ENCODE peak calls at places on chromosomes 12 and 14, in five cellular contexts. Y is mesendoderm, F is astrocyte of the spinal cord, H is upper lobe of right lung, G is ascending aorta. U is an unnamed sample.

GRCh38 chr12:56684745-56685369 is 3.2 kb downstream of the PTGES3 start:
- DNase-seq in Y (no peak), F (no peak), G (peak), H (peak), U (peak)

GRCh38 chr14:100864206-100864605 is 38.3 kb downstream of the MEG3 start:
- DNase-seq in H (peak), F (no peak), G (peak), Y (no peak), U (no peak)

GRCh38 chr14:24705840-24706239 is 71.8 kb upstream of the GZMB start:
- DNase-seq in Y (no peak), F (no peak), H (no peak), G (no peak), U (no peak)

GRCh38 chr12:52119398-52120254 is 40.1 kb downstream of the SMIM41 start:
- DNase-seq in G (no peak), H (no peak), Y (peak), F (peak), U (peak)

GRCh38 chr12:14394317-14395058 is 29.0 kb downstream of the ATF7IP start:
- DNase-seq in H (no peak), F (peak), Y (peak), G (peak), U (peak)

GRCh38 chr14:46250113-46250703 is 401.4 kb downstream of the RPL10L start:
- DNase-seq in H (no peak), Y (peak), F (peak), G (no peak), U (no peak)

GRCh38 chr14:64717870-64718269 is 13.6 kb downstream of the PLEKHG3 start:
- DNase-seq in F (no peak), H (no peak), Y (peak), G (peak), U (no peak)

GRCh38 chr12:57732726-57733593 is 5.6 kb downstream of the AGAP2 start:
- DNase-seq in G (no peak), H (no peak), F (no peak), Y (no peak), U (no peak)

GRCh38 chr12:47808574-47809380 is 10.9 kb downstream of the HDAC7 start:
- DNase-seq in F (no peak), H (no peak), G (no peak), Y (peak), U (peak)

GRCh38 chr12:16524378-16524777 is 81.6 kb downstream of the LMO3 start:
- DNase-seq in G (no peak), Y (no peak), H (no peak), F (no peak), U (no peak)

GRCh38 chr12:19957578-19957977 is 410.8 kb upstream of the PDE3A start:
- DNase-seq in F (no peak), H (no peak), G (no peak), Y (no peak), U (no peak)

DNA sequence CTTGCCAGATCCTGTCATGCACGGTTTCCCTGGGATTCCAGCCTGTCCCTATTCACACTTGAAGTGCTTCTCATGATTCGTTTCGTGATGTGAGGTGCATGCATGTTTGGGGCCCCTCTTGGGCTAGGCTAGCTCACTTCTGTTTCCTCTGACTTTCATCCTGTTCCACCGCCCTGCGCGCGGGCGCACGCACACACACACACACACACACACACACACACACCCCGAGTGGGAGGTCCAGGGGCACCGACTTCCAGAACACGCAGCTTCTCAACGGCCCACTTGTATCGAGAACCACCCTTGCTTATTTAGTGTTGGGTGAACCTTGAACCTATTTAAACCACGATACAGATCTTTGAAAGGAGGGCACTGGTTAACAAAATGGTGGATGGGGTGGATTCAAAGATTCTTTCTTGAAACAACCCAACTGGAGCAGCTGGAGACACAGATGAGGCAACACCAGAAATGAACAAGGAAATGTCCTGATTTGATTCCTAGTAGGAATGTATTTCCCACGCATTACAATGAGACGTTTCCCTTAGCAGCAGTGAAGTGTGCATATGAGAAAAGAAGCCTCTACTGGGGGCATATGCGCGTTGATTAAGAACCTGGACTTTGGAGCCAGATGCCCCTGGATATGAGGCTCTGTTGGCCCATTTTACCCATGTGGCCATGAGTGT is 16.3 kb downstream of the ELK3 start:
- DNase-seq in F (no peak), G (peak), Y (no peak), H (no peak), U (peak)
- H3K4me3 ChIP-seq in F (no peak), G (no peak), Y (no peak), H (no peak), U (peak)

GRCh38 chr12:42481368-42481767 is 108.2 kb downstream of the PRICKLE1 start:
- DNase-seq in H (no peak), G (no peak), Y (peak), F (no peak), U (no peak)
- H3K4me3 ChIP-seq in H (peak), G (no peak), Y (no peak), F (no peak), U (no peak)

DNA sequence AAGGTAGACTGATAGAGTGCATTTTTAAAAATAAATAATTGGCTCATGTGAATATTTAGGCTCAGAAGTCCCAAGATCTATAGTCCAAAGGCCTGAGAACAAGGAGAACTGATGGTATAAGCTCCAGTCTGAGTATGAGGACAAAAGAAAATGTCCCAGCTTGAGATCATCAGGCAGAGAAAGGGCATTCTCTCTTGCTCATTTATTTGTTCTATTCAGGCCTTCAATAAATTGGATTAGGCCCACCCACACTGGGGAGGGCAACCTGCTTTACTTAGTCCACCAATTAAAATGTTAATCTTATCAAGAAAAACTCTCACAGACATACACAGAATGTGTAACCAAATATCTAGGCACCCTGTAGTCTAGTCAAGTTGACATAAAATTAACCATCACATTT is 644.4 kb upstream of the MDGA2 start:
- DNase-seq in H (no peak), G (no peak), Y (no peak), F (no peak), U (no peak)
- H3K4me3 ChIP-seq in H (no peak), G (no peak), Y (no peak), F (no peak), U (no peak)

DNA sequence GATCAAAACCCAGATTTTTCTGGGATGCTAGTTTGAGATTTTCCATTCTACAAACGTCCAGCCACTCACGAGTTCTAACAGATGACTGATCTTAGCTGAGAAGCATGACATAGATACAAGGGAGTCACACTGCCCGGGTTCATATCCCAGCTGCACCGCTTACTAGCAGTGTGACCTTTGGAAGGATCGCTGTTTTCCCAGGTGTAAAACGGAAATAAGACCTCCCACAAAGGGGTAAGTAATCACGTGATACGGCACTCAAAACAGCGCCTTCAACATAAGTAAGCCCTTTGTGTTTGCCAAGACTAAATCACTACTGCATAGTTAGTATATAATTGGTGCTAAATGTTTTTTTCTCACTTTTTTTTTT is 624 bp upstream of the PWP1 start:
- DNase-seq in G (no peak), F (peak), Y (peak), H (no peak), U (no peak)
- H3K4me3 ChIP-seq in G (peak), F (peak), Y (no peak), H (peak), U (peak)

DNA sequence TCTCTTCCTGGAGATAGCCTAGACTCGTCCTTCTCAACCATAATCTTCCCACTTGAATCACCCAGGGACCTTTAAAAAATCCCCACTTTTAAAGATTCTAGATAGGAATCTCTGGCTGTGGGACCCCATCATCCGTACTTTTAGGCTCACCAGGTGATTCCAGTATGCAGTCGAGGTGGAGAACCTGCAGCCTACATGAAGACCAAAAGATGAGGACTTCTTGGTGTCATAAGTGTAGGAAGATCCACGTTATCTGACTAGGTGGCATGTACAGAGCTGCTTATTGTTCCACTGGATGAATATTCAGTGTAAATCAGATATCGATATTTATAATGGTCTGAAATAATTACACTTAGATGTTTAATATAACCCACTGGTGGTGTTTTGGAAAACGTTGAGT is 2.6 kb downstream of the PRKCH start:
- DNase-seq in G (no peak), Y (no peak), F (no peak), H (no peak), U (no peak)
- H3K4me3 ChIP-seq in G (peak), Y (no peak), F (no peak), H (peak), U (peak)

GRCh38 chr14:89136587-89136986 is 280.4 kb downstream of the FOXN3 start:
- DNase-seq in Y (no peak), G (no peak), F (no peak), H (no peak), U (no peak)
- H3K4me3 ChIP-seq in Y (no peak), G (no peak), F (no peak), H (no peak), U (no peak)